ENCODE peak calls at places on chromosomes 3 and 15, in five cellular contexts. One of them, this sample, is unnamed.

GRCh38 chr3:72961766-72962165 is 34.8 kb upstream of the PPP4R2 start:
- DNase-seq in Karpas-422: no peak
- DNase-seq in SK-N-SH: no peak
- DNase-seq in H1: no peak
- DNase-seq in PC-3: no peak
- DNase-seq in this sample: no peak

GRCh38 chr3:143810866-143811265 is 37.4 kb downstream of the SLC9A9 start:
- DNase-seq in Karpas-422: no peak
- DNase-seq in SK-N-SH: no peak
- DNase-seq in H1: no peak
- DNase-seq in PC-3: no peak
- DNase-seq in this sample: no peak

GRCh38 chr3:170978335-170978745 is 48.2 kb downstream of the SLC2A2 start:
- DNase-seq in Karpas-422: no peak
- DNase-seq in SK-N-SH: peak; percentile 12
- DNase-seq in H1: no peak
- DNase-seq in PC-3: no peak
- DNase-seq in this sample: no peak

GRCh38 chr15:78629031-78629715 is 8.4 kb upstream of the CHRNA3 start:
- DNase-seq in Karpas-422: no peak
- DNase-seq in SK-N-SH: no peak
- DNase-seq in H1: no peak
- DNase-seq in PC-3: no peak
- DNase-seq in this sample: no peak

GRCh38 chr3:93907132-93907531 is 66.6 kb downstream of the PROS1 start:
- DNase-seq in Karpas-422: no peak
- DNase-seq in SK-N-SH: no peak
- DNase-seq in H1: no peak
- DNase-seq in PC-3: no peak
- DNase-seq in this sample: no peak

GRCh38 chr3:113136071-113136470 is 75.3 kb upstream of the BOC start:
- DNase-seq in Karpas-422: peak; percentile 62
- DNase-seq in SK-N-SH: no peak
- DNase-seq in H1: no peak
- DNase-seq in PC-3: peak; percentile 60
- DNase-seq in this sample: peak; percentile 29

GRCh38 chr3:189714991-189715961 is 84.1 kb downstream of the TP63 start:
- DNase-seq in Karpas-422: no peak
- DNase-seq in SK-N-SH: no peak
- DNase-seq in H1: no peak
- DNase-seq in PC-3: peak; percentile 84
- DNase-seq in this sample: no peak

GRCh38 chr3:84566256-84566655 is 392.5 kb upstream of the CADM2 start:
- DNase-seq in Karpas-422: no peak
- DNase-seq in SK-N-SH: no peak
- DNase-seq in H1: no peak
- DNase-seq in PC-3: peak; percentile 34
- DNase-seq in this sample: no peak

GRCh38 chr3:141945726-141946125 is 69.3 kb downstream of the ATP1B3 start:
- DNase-seq in Karpas-422: no peak
- DNase-seq in SK-N-SH: no peak
- DNase-seq in H1: peak; percentile 53
- DNase-seq in PC-3: no peak
- DNase-seq in this sample: no peak

GRCh38 chr15:31803388-31803884 is 226.9 kb upstream of the CHRNA7 start:
- DNase-seq in Karpas-422: no peak
- DNase-seq in SK-N-SH: no peak
- DNase-seq in H1: no peak
- DNase-seq in PC-3: no peak
- DNase-seq in this sample: no peak

GRCh38 chr15:75109021-75109690 is 85.8 kb downstream of the PPCDC start:
- DNase-seq in Karpas-422: no peak
- DNase-seq in SK-N-SH: no peak
- DNase-seq in H1: no peak
- DNase-seq in PC-3: no peak
- DNase-seq in this sample: no peak

GRCh38 chr3:13866406-13866965 is 13.4 kb downstream of the WNT7A start:
- DNase-seq in Karpas-422: no peak
- DNase-seq in SK-N-SH: no peak
- DNase-seq in H1: no peak
- DNase-seq in PC-3: no peak
- DNase-seq in this sample: no peak

GRCh38 chr15:89794627-89795241 is 18.6 kb downstream of the MESP2 start:
- DNase-seq in Karpas-422: no peak
- DNase-seq in SK-N-SH: no peak
- DNase-seq in H1: no peak
- DNase-seq in PC-3: peak; percentile 53
- DNase-seq in this sample: no peak

GRCh38 chr3:31534036-31534435 is 1.3 kb downstream of the STT3B start:
- DNase-seq in Karpas-422: peak; percentile 72
- DNase-seq in SK-N-SH: peak; percentile 30
- DNase-seq in H1: no peak
- DNase-seq in PC-3: peak; percentile 37
- DNase-seq in this sample: peak; percentile 26

GRCh38 chr3:141070727-141071357 is 19.7 kb downstream of the SPSB4 start:
- DNase-seq in Karpas-422: no peak
- DNase-seq in SK-N-SH: peak; percentile 63
- DNase-seq in H1: peak; percentile 82
- DNase-seq in PC-3: no peak
- DNase-seq in this sample: no peak

GRCh38 chr15:79656151-79656797 is 224.1 kb downstream of the MINAR1 start:
- DNase-seq in Karpas-422: no peak
- DNase-seq in SK-N-SH: no peak
- DNase-seq in H1: no peak
- DNase-seq in PC-3: peak; percentile 9
- DNase-seq in this sample: no peak

GRCh38 chr3:4846529-4846928 is 132.7 kb upstream of the BHLHE40 start:
- DNase-seq in Karpas-422: no peak
- DNase-seq in SK-N-SH: no peak
- DNase-seq in H1: no peak
- DNase-seq in PC-3: no peak
- DNase-seq in this sample: no peak

GRCh38 chr3:192090586-192090985 is 629.6 kb downstream of the PYDC2 start:
- DNase-seq in Karpas-422: peak; percentile 80
- DNase-seq in SK-N-SH: no peak
- DNase-seq in H1: peak; percentile 45
- DNase-seq in PC-3: peak; percentile 13
- DNase-seq in this sample: no peak

GRCh38 chr15:90376789-90377188 is 11.3 kb upstream of the IQGAP1 start:
- DNase-seq in Karpas-422: no peak
- DNase-seq in SK-N-SH: no peak
- DNase-seq in H1: no peak
- DNase-seq in PC-3: no peak
- DNase-seq in this sample: no peak

GRCh38 chr3:120180731-120181412 is 86.6 kb upstream of the GSK3B start:
- DNase-seq in Karpas-422: no peak
- DNase-seq in SK-N-SH: no peak
- DNase-seq in H1: no peak
- DNase-seq in PC-3: peak; percentile 60
- DNase-seq in this sample: no peak

GRCh38 chr3:143535994-143536784 is 312.1 kb downstream of the SLC9A9 start:
- DNase-seq in Karpas-422: peak; percentile 53
- DNase-seq in SK-N-SH: no peak
- DNase-seq in H1: no peak
- DNase-seq in PC-3: no peak
- DNase-seq in this sample: no peak

GRCh38 chr3:30340500-30340899 is 265.9 kb upstream of the TGFBR2 start:
- DNase-seq in Karpas-422: no peak
- DNase-seq in SK-N-SH: no peak
- DNase-seq in H1: no peak
- DNase-seq in PC-3: no peak
- DNase-seq in this sample: no peak

GRCh38 chr3:115330406-115330805 is 183.3 kb upstream of the ZBTB20 start:
- DNase-seq in Karpas-422: no peak
- DNase-seq in SK-N-SH: no peak
- DNase-seq in H1: no peak
- DNase-seq in PC-3: peak; percentile 41
- DNase-seq in this sample: no peak

GRCh38 chr3:122033018-122033417 is 11.0 kb upstream of the ILDR1 start:
- DNase-seq in Karpas-422: peak; percentile 39
- DNase-seq in SK-N-SH: no peak
- DNase-seq in H1: no peak
- DNase-seq in PC-3: no peak
- DNase-seq in this sample: no peak

GRCh38 chr3:94862703-94863102 is 799.8 kb downstream of the NSUN3 start:
- DNase-seq in Karpas-422: peak; percentile 68
- DNase-seq in SK-N-SH: peak; percentile 27
- DNase-seq in H1: no peak
- DNase-seq in PC-3: peak; percentile 59
- DNase-seq in this sample: peak; percentile 54

GRCh38 chr3:130894873-130895330 is 1.0 kb downstream of the ATP2C1 start:
- DNase-seq in Karpas-422: peak; percentile 68
- DNase-seq in SK-N-SH: no peak
- DNase-seq in H1: no peak
- DNase-seq in PC-3: no peak
- DNase-seq in this sample: peak; percentile 12

DNA sequence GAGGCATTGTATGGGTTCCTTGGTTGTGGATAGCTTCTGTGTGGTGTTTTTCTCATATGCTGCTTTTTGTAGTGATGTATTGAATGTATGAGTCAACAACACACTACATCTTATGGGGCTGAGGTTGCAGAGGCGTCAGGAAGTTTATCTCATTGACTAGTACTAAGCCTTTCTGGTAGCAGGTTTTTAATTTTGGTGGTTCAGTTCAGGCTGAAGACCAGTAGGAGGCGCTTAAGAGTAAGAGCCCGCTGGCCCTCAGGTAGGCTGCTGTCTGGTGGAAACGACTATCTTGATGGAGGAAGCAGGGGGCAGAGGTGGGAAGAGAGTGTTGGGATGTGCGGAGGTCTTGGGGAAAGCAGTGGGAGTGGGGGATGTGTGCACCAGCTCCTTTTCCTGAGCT is 62.4 kb downstream of the RTP4 start:
- DNase-seq in Karpas-422: peak; percentile 81
- DNase-seq in SK-N-SH: no peak
- DNase-seq in H1: no peak
- DNase-seq in PC-3: no peak
- DNase-seq in this sample: no peak
- H3K4me3 ChIP-seq in Karpas-422: no peak overlapping the region
- H3K4me3 ChIP-seq in SK-N-SH: no peak overlapping the region
- H3K4me3 ChIP-seq in H1: no peak overlapping the region
- H3K4me3 ChIP-seq in PC-3: no peak overlapping the region
- H3K4me3 ChIP-seq in this sample: no peak overlapping the region

GRCh38 chr3:128780438-128780837 is 54.5 kb downstream of the RAB7A start:
- DNase-seq in Karpas-422: no peak
- DNase-seq in SK-N-SH: no peak
- DNase-seq in H1: no peak
- DNase-seq in PC-3: no peak
- DNase-seq in this sample: no peak
- H4K20me1 ChIP-seq in Karpas-422: peaks cover 49% of the 10 kb centered on the region
- H4K20me1 ChIP-seq in SK-N-SH: peaks cover 100% of the 10 kb centered on the region
- H4K20me1 ChIP-seq in H1: peaks cover 18% of the 10 kb centered on the region
- H4K20me1 ChIP-seq in PC-3: peaks cover 5% of the 10 kb centered on the region
- H4K20me1 ChIP-seq in this sample: peaks cover 97% of the 10 kb centered on the region

GRCh38 chr3:66536791-66537190 is 36.0 kb upstream of the LRIG1 start:
- DNase-seq in Karpas-422: no peak
- DNase-seq in SK-N-SH: no peak
- DNase-seq in H1: no peak
- DNase-seq in PC-3: no peak
- DNase-seq in this sample: no peak

GRCh38 chr3:66534304-66534703 is 33.5 kb upstream of the LRIG1 start:
- DNase-seq in Karpas-422: no peak
- DNase-seq in SK-N-SH: no peak
- DNase-seq in H1: no peak
- DNase-seq in PC-3: no peak
- DNase-seq in this sample: peak; percentile 10

GRCh38 chr3:66531256-66531655 is 30.4 kb upstream of the LRIG1 start:
- DNase-seq in Karpas-422: no peak
- DNase-seq in SK-N-SH: no peak
- DNase-seq in H1: no peak
- DNase-seq in PC-3: no peak
- DNase-seq in this sample: no peak

GRCh38 chr3:66532613-66533012 is 31.8 kb upstream of the LRIG1 start:
- DNase-seq in Karpas-422: no peak
- DNase-seq in SK-N-SH: no peak
- DNase-seq in H1: no peak
- DNase-seq in PC-3: no peak
- DNase-seq in this sample: no peak

DNA sequence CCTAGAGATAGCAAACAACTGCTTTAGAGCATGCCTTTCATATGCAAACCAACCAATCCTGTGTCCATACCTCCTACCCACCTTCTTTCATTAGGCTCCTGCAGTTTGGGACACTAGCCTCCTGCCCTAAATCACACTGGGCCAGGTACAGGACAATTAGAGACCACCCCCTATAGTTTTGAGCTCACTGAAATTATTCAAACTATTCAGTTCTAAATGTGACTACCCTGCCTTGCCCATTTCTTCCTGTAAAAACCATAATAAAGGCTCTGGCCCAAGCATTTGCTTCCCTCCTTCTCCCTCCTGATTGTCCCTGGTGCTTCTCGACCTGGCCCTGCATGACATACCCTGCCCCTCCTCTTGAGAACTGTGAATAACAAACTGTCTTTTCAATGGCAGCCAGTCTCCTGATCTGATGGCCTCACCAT is 31.4 kb upstream of the LRIG1 start:
- DNase-seq in Karpas-422: no peak
- DNase-seq in SK-N-SH: no peak
- DNase-seq in H1: peak; percentile 56
- DNase-seq in PC-3: no peak
- DNase-seq in this sample: no peak
- H3K4me3 ChIP-seq in Karpas-422: no peak overlapping the region
- H3K4me3 ChIP-seq in SK-N-SH: no peak overlapping the region
- H3K4me3 ChIP-seq in H1: no peak overlapping the region
- H3K4me3 ChIP-seq in PC-3: no peak overlapping the region
- H3K4me3 ChIP-seq in this sample: no peak overlapping the region

GRCh38 chr15:64527263-64527984 is 67.0 kb downstream of the ZNF609 start:
- DNase-seq in Karpas-422: no peak
- DNase-seq in SK-N-SH: no peak
- DNase-seq in H1: no peak
- DNase-seq in PC-3: peak; percentile 17
- DNase-seq in this sample: no peak
- H4K20me1 ChIP-seq in Karpas-422: peaks cover 4% of the 10 kb centered on the region
- H4K20me1 ChIP-seq in SK-N-SH: peaks cover 15% of the 10 kb centered on the region
- H4K20me1 ChIP-seq in H1: peaks cover 3% of the 10 kb centered on the region
- H4K20me1 ChIP-seq in PC-3: no peaks in the 10 kb centered on the region
- H4K20me1 ChIP-seq in this sample: peaks cover 38% of the 10 kb centered on the region

GRCh38 chr3:145022447-145022846 is 1050.8 kb downstream of the DIPK2A start:
- DNase-seq in Karpas-422: no peak
- DNase-seq in SK-N-SH: no peak
- DNase-seq in H1: no peak
- DNase-seq in PC-3: no peak
- DNase-seq in this sample: no peak

GRCh38 chr3:145015243-145015642 is 1043.6 kb downstream of the DIPK2A start:
- DNase-seq in Karpas-422: no peak
- DNase-seq in SK-N-SH: no peak
- DNase-seq in H1: no peak
- DNase-seq in PC-3: peak; percentile 35
- DNase-seq in this sample: no peak

GRCh38 chr3:145013931-145014330 is 1042.3 kb downstream of the DIPK2A start:
- DNase-seq in Karpas-422: no peak
- DNase-seq in SK-N-SH: no peak
- DNase-seq in H1: no peak
- DNase-seq in PC-3: no peak
- DNase-seq in this sample: no peak

DNA sequence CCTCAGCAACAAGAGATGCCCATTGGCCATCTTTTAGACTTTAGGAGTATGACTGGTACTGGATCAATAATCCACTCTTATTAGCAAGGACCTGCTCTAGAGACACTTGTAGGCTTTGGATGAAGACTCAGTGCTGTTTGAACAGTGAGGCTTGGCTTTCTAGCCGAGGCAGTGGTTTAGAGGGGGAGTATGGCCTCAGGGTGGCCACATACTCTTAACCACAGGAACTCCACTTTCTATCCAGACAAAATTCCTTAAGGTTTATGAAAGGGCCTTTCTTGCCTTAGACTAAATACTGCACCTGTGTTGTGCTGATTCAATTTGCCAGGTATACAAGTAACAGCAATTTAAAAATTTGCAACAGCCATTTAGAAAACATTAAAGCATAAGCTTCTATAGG is 1046.3 kb downstream of the DIPK2A start:
- DNase-seq in Karpas-422: no peak
- DNase-seq in SK-N-SH: no peak
- DNase-seq in H1: no peak
- DNase-seq in PC-3: peak; percentile 58
- DNase-seq in this sample: no peak
- H3K4me3 ChIP-seq in Karpas-422: no peak overlapping the region
- H3K4me3 ChIP-seq in SK-N-SH: no peak overlapping the region
- H3K4me3 ChIP-seq in H1: no peak overlapping the region
- H3K4me3 ChIP-seq in PC-3: no peak overlapping the region
- H3K4me3 ChIP-seq in this sample: no peak overlapping the region